ENCODE peak calls at places on chromosomes 16 and 17, in nine cellular contexts. F is AG08396; M is fibroblast of gingiva; P is GM03348; E is heart left ventricle; U is CD4-positive, alpha-beta memory T cell; D is IMR-90; V is mesendoderm; H is GM12891. I is an unnamed sample.

GRCh38 chr16:67968440-67969285 is at the start of gene SLC12A4:
- DNase-seq in V (peak), D (peak), E (peak), F (peak), H (peak), U (peak), M (peak), P (peak), I (no peak)

GRCh38 chr17:36723459-36723858 is 122.1 kb downstream of the MRM1 start:
- DNase-seq in M (no peak), F (no peak), E (no peak), P (no peak), D (no peak), H (no peak), V (no peak), U (no peak), I (no peak)

GRCh38 chr17:76365256-76365903 is 11.7 kb upstream of the PRPSAP1 start:
- DNase-seq in E (no peak), F (no peak), P (no peak), M (peak), U (no peak), V (peak), D (no peak), H (no peak), I (no peak)

GRCh38 chr17:73284906-73285602 is 23.4 kb upstream of the CPSF4L start:
- DNase-seq in M (no peak), E (no peak), V (no peak), D (no peak), U (no peak), H (no peak), F (no peak), P (no peak), I (no peak)

GRCh38 chr16:88624977-88625576 is 13.3 kb upstream of the IL17C start:
- DNase-seq in V (no peak), E (no peak), U (no peak), H (no peak), P (no peak), F (no peak), M (no peak), D (no peak), I (no peak)

GRCh38 chr17:42675984-42676423 is 790 bp downstream of the PLEKHH3 start:
- DNase-seq in E (peak), U (no peak), D (peak), F (peak), V (peak), P (peak), H (no peak), M (peak), I (no peak)

GRCh38 chr16:83923581-83924365 is 24.9 kb downstream of the MLYCD start:
- DNase-seq in M (no peak), D (no peak), U (no peak), E (peak), V (no peak), H (no peak), F (no peak), P (no peak), I (no peak)

GRCh38 chr17:74758846-74759163 is 10.4 kb downstream of the NHERF1 start:
- DNase-seq in U (no peak), F (peak), P (peak), D (peak), M (no peak), H (no peak), V (no peak), E (no peak), I (no peak)

GRCh38 chr16:85570735-85571562 is 42.2 kb upstream of the GSE1 start:
- DNase-seq in E (no peak), M (no peak), F (no peak), U (peak), D (no peak), P (no peak), H (peak), V (no peak), I (no peak)

GRCh38 chr16:56911771-56912541 is 20.0 kb upstream of the HERPUD1 start:
- DNase-seq in M (no peak), F (peak), P (peak), E (no peak), V (peak), H (no peak), D (peak), U (no peak), I (no peak)

GRCh38 chr17:38464723-38465419 is 36.6 kb downstream of the ARHGAP23 start:
- DNase-seq in P (peak), V (no peak), U (no peak), E (peak), F (peak), M (peak), H (no peak), D (peak), I (no peak)

GRCh38 chr17:80220709-80221215 is 535 bp downstream of the SLC26A11 start:
- DNase-seq in E (no peak), D (no peak), V (peak), U (peak), P (peak), H (peak), F (peak), M (no peak), I (no peak)

GRCh38 chr16:22789281-22789945 is 24.5 kb upstream of the HS3ST2 start:
- DNase-seq in H (no peak), P (no peak), F (no peak), V (peak), M (no peak), D (no peak), U (no peak), E (no peak), I (no peak)

GRCh38 chr16:77732241-77732946 is 10.1 kb downstream of the NUDT7 start:
- DNase-seq in D (peak), H (no peak), U (no peak), M (no peak), F (no peak), E (no peak), P (no peak), V (no peak), I (no peak)

GRCh38 chr17:73988110-73988509 is 215.4 kb upstream of the RPL38 start:
- DNase-seq in V (no peak), P (no peak), M (no peak), U (no peak), F (no peak), E (no peak), D (no peak), H (no peak), I (no peak)

GRCh38 chr17:15108992-15109391 is 156.1 kb downstream of the PMP22 start:
- DNase-seq in V (no peak), U (no peak), E (no peak), P (no peak), D (no peak), H (no peak), F (no peak), M (no peak), I (no peak)

GRCh38 chr16:67663151-67663876 is 2.6 kb downstream of the PARD6A start:
- DNase-seq in D (no peak), V (peak), U (no peak), H (no peak), F (no peak), E (no peak), P (no peak), M (no peak), I (no peak)

GRCh38 chr16:73031155-73031866 is 16.6 kb downstream of the ZFHX3 start:
- DNase-seq in M (peak), D (no peak), U (no peak), F (no peak), E (no peak), H (no peak), V (peak), P (no peak), I (no peak)

GRCh38 chr17:79087428-79088143 is 13.0 kb downstream of the ENGASE start:
- DNase-seq in D (peak), E (peak), P (peak), H (peak), M (peak), U (peak), F (peak), V (peak), I (no peak)

GRCh38 chr16:71257768-71258167 is 27.2 kb upstream of the HYDIN start:
- DNase-seq in M (no peak), E (no peak), V (no peak), F (no peak), U (no peak), P (no peak), H (no peak), D (no peak), I (no peak)

GRCh38 chr17:77891602-77892001 is 66.9 kb upstream of the TNRC6C start:
- DNase-seq in F (no peak), E (no peak), U (no peak), D (no peak), V (no peak), M (no peak), H (no peak), P (no peak), I (no peak)

GRCh38 chr17:78476973-78477372 is 98.5 kb downstream of the PGS1 start:
- DNase-seq in H (no peak), M (no peak), D (no peak), U (no peak), F (no peak), V (peak), P (no peak), E (no peak), I (peak)

GRCh38 chr17:61335105-61335844 is 64.4 kb upstream of the TBX2 start:
- DNase-seq in H (no peak), D (peak), F (no peak), V (no peak), M (no peak), E (no peak), U (no peak), P (no peak), I (peak)

GRCh38 chr17:61579961-61580360 is 11.1 kb downstream of the NACA2 start:
- DNase-seq in E (no peak), M (no peak), D (peak), U (no peak), H (no peak), V (no peak), P (no peak), F (peak), I (no peak)

GRCh38 chr17:57533684-57534305 is 211.3 kb downstream of the CCDC182 start:
- DNase-seq in U (no peak), P (no peak), F (no peak), M (no peak), E (no peak), V (no peak), D (no peak), H (no peak), I (no peak)